ENCODE peak calls at places on chromosomes 16 and 17, in eight cellular contexts. One of them, this sample, is unnamed.

GRCh38 chr17:14325618-14326167 is 24.8 kb downstream of the HS3ST3B1 start:
- DNase-seq in lung: no peak
- DNase-seq in heart right ventricle: no peak
- DNase-seq in H1: no peak
- DNase-seq in keratinocyte: no peak
- DNase-seq in CD4-positive, CD25-positive, alpha-beta regulatory T cell: no peak
- DNase-seq in sigmoid colon: no peak
- DNase-seq in H9: no peak
- DNase-seq in this sample: no peak

GRCh38 chr17:489758-490329 is 137.2 kb upstream of the RPH3AL start:
- DNase-seq in H1: no peak
- DNase-seq in H9: peak; percentile 62
- DNase-seq in heart right ventricle: peak; percentile 49
- DNase-seq in sigmoid colon: peak; percentile 74
- DNase-seq in CD4-positive, CD25-positive, alpha-beta regulatory T cell: peak; percentile 74
- DNase-seq in keratinocyte: no peak
- DNase-seq in lung: peak; percentile 39
- DNase-seq in this sample: peak; percentile 62

GRCh38 chr16:57810197-57811024 is 8.1 kb upstream of the KIFC3 start:
- DNase-seq in heart right ventricle: peak; percentile 72
- DNase-seq in CD4-positive, CD25-positive, alpha-beta regulatory T cell: peak; percentile 36
- DNase-seq in H9: peak; percentile 86
- DNase-seq in sigmoid colon: peak; percentile 88
- DNase-seq in lung: peak; percentile 89
- DNase-seq in H1: no peak
- DNase-seq in keratinocyte: no peak
- DNase-seq in this sample: peak; percentile 66

GRCh38 chr16:64144612-64145011 is 977.3 kb downstream of the CDH11 start:
- DNase-seq in heart right ventricle: no peak
- DNase-seq in sigmoid colon: no peak
- DNase-seq in H1: no peak
- DNase-seq in lung: no peak
- DNase-seq in H9: no peak
- DNase-seq in CD4-positive, CD25-positive, alpha-beta regulatory T cell: no peak
- DNase-seq in keratinocyte: no peak
- DNase-seq in this sample: no peak

GRCh38 chr17:34624767-34625389 is 45.5 kb downstream of the TMEM132E start:
- DNase-seq in lung: no peak
- DNase-seq in H1: no peak
- DNase-seq in keratinocyte: no peak
- DNase-seq in sigmoid colon: no peak
- DNase-seq in H9: no peak
- DNase-seq in CD4-positive, CD25-positive, alpha-beta regulatory T cell: no peak
- DNase-seq in heart right ventricle: no peak
- DNase-seq in this sample: no peak

GRCh38 chr17:47275245-47275984 is 21.8 kb downstream of the ITGB3 start:
- DNase-seq in lung: peak; percentile 56
- DNase-seq in heart right ventricle: peak; percentile 91
- DNase-seq in keratinocyte: peak; percentile 55
- DNase-seq in H9: peak; percentile 82
- DNase-seq in H1: no peak
- DNase-seq in sigmoid colon: peak; percentile 98
- DNase-seq in CD4-positive, CD25-positive, alpha-beta regulatory T cell: no peak
- DNase-seq in this sample: no peak

GRCh38 chr17:42521666-42522262 is 14.3 kb upstream of the NAGLU start:
- DNase-seq in keratinocyte: no peak
- DNase-seq in lung: no peak
- DNase-seq in sigmoid colon: peak; percentile 81
- DNase-seq in H1: no peak
- DNase-seq in CD4-positive, CD25-positive, alpha-beta regulatory T cell: no peak
- DNase-seq in H9: peak; percentile 21
- DNase-seq in heart right ventricle: no peak
- DNase-seq in this sample: no peak

GRCh38 chr17:81923302-81924260 is 4.0 kb downstream of the MAFG start:
- DNase-seq in keratinocyte: no peak
- DNase-seq in H9: peak; percentile 84
- DNase-seq in sigmoid colon: peak; percentile 86
- DNase-seq in lung: peak; percentile 70
- DNase-seq in heart right ventricle: peak; percentile 70
- DNase-seq in CD4-positive, CD25-positive, alpha-beta regulatory T cell: no peak
- DNase-seq in H1: no peak
- DNase-seq in this sample: no peak

GRCh38 chr16:88834670-88835069 is 22.1 kb downstream of the GALNS start:
- DNase-seq in H1: no peak
- DNase-seq in keratinocyte: no peak
- DNase-seq in CD4-positive, CD25-positive, alpha-beta regulatory T cell: no peak
- DNase-seq in sigmoid colon: no peak
- DNase-seq in heart right ventricle: no peak
- DNase-seq in H9: no peak
- DNase-seq in lung: no peak
- DNase-seq in this sample: no peak

GRCh38 chr17:65332375-65332774 is 195.2 kb downstream of the RGS9 start:
- DNase-seq in sigmoid colon: no peak
- DNase-seq in lung: no peak
- DNase-seq in keratinocyte: no peak
- DNase-seq in H9: no peak
- DNase-seq in H1: no peak
- DNase-seq in heart right ventricle: no peak
- DNase-seq in CD4-positive, CD25-positive, alpha-beta regulatory T cell: no peak
- DNase-seq in this sample: no peak

GRCh38 chr16:21001262-21001661 is 100.7 kb downstream of the LYRM1 start:
- DNase-seq in CD4-positive, CD25-positive, alpha-beta regulatory T cell: no peak
- DNase-seq in sigmoid colon: no peak
- DNase-seq in heart right ventricle: no peak
- DNase-seq in H1: no peak
- DNase-seq in H9: peak; percentile 52
- DNase-seq in keratinocyte: peak; percentile 1
- DNase-seq in lung: no peak
- DNase-seq in this sample: no peak

GRCh38 chr16:87056083-87056482 is 261.1 kb downstream of the C16orf95 start:
- DNase-seq in heart right ventricle: no peak
- DNase-seq in keratinocyte: no peak
- DNase-seq in CD4-positive, CD25-positive, alpha-beta regulatory T cell: no peak
- DNase-seq in sigmoid colon: peak; percentile 41
- DNase-seq in lung: no peak
- DNase-seq in H9: peak; percentile 28
- DNase-seq in H1: no peak
- DNase-seq in this sample: no peak

GRCh38 chr17:67021718-67022450 is 22.5 kb upstream of the CACNG1 start:
- DNase-seq in keratinocyte: no peak
- DNase-seq in sigmoid colon: no peak
- DNase-seq in CD4-positive, CD25-positive, alpha-beta regulatory T cell: no peak
- DNase-seq in lung: no peak
- DNase-seq in H9: no peak
- DNase-seq in H1: no peak
- DNase-seq in heart right ventricle: no peak
- DNase-seq in this sample: no peak

GRCh38 chr17:44672479-44673093 is 16.3 kb downstream of the MEIOC start:
- DNase-seq in H9: no peak
- DNase-seq in CD4-positive, CD25-positive, alpha-beta regulatory T cell: no peak
- DNase-seq in sigmoid colon: no peak
- DNase-seq in heart right ventricle: no peak
- DNase-seq in lung: no peak
- DNase-seq in keratinocyte: no peak
- DNase-seq in H1: no peak
- DNase-seq in this sample: no peak

GRCh38 chr17:31593806-31594205 is 202.3 kb downstream of the RAB11FIP4 start:
- DNase-seq in keratinocyte: peak; percentile 52
- DNase-seq in lung: no peak
- DNase-seq in heart right ventricle: no peak
- DNase-seq in sigmoid colon: no peak
- DNase-seq in H1: no peak
- DNase-seq in H9: no peak
- DNase-seq in CD4-positive, CD25-positive, alpha-beta regulatory T cell: no peak
- DNase-seq in this sample: no peak

GRCh38 chr16:72285728-72286127 is 113.8 kb upstream of the PMFBP1 start:
- DNase-seq in CD4-positive, CD25-positive, alpha-beta regulatory T cell: no peak
- DNase-seq in keratinocyte: no peak
- DNase-seq in sigmoid colon: no peak
- DNase-seq in H1: no peak
- DNase-seq in lung: no peak
- DNase-seq in H9: no peak
- DNase-seq in heart right ventricle: no peak
- DNase-seq in this sample: no peak

GRCh38 chr17:2335726-2336214 is 487 bp downstream of the TSR1 start:
- DNase-seq in CD4-positive, CD25-positive, alpha-beta regulatory T cell: no peak
- DNase-seq in H9: no peak
- DNase-seq in H1: no peak
- DNase-seq in lung: no peak
- DNase-seq in sigmoid colon: peak; percentile 56
- DNase-seq in keratinocyte: no peak
- DNase-seq in heart right ventricle: no peak
- DNase-seq in this sample: no peak

GRCh38 chr17:46862949-46863348 is 11.6 kb downstream of the WNT9B start:
- DNase-seq in keratinocyte: no peak
- DNase-seq in sigmoid colon: no peak
- DNase-seq in H1: no peak
- DNase-seq in H9: peak; percentile 93
- DNase-seq in lung: no peak
- DNase-seq in heart right ventricle: no peak
- DNase-seq in CD4-positive, CD25-positive, alpha-beta regulatory T cell: no peak
- DNase-seq in this sample: no peak

GRCh38 chr16:56824335-56824734 is 40.7 kb upstream of the SLC12A3 start:
- DNase-seq in heart right ventricle: no peak
- DNase-seq in lung: peak; percentile 38
- DNase-seq in H1: no peak
- DNase-seq in keratinocyte: no peak
- DNase-seq in CD4-positive, CD25-positive, alpha-beta regulatory T cell: no peak
- DNase-seq in sigmoid colon: no peak
- DNase-seq in H9: no peak
- DNase-seq in this sample: no peak

GRCh38 chr17:79842656-79843474 is 3.6 kb upstream of the CBX4 start:
- DNase-seq in CD4-positive, CD25-positive, alpha-beta regulatory T cell: peak; percentile 31
- DNase-seq in sigmoid colon: no peak
- DNase-seq in lung: no peak
- DNase-seq in H9: no peak
- DNase-seq in keratinocyte: no peak
- DNase-seq in heart right ventricle: no peak
- DNase-seq in H1: no peak
- DNase-seq in this sample: no peak

GRCh38 chr16:14186954-14187306 is 115.8 kb downstream of the MRTFB start:
- DNase-seq in heart right ventricle: no peak
- DNase-seq in H1: no peak
- DNase-seq in keratinocyte: no peak
- DNase-seq in CD4-positive, CD25-positive, alpha-beta regulatory T cell: no peak
- DNase-seq in H9: no peak
- DNase-seq in lung: no peak
- DNase-seq in sigmoid colon: no peak
- DNase-seq in this sample: no peak

GRCh38 chr17:7045492-7046126 is 1.7 kb upstream of the SLC16A11 start:
- DNase-seq in heart right ventricle: no peak
- DNase-seq in CD4-positive, CD25-positive, alpha-beta regulatory T cell: peak; percentile 78
- DNase-seq in keratinocyte: no peak
- DNase-seq in H1: no peak
- DNase-seq in H9: no peak
- DNase-seq in lung: no peak
- DNase-seq in sigmoid colon: no peak
- DNase-seq in this sample: no peak

GRCh38 chr17:75075597-75076253 is 12.0 kb upstream of the SLC16A5 start:
- DNase-seq in H1: no peak
- DNase-seq in keratinocyte: no peak
- DNase-seq in H9: no peak
- DNase-seq in heart right ventricle: no peak
- DNase-seq in lung: no peak
- DNase-seq in CD4-positive, CD25-positive, alpha-beta regulatory T cell: no peak
- DNase-seq in sigmoid colon: no peak
- DNase-seq in this sample: no peak
- H3K27ac ChIP-seq in H1: no peak overlapping the region
- H3K27ac ChIP-seq in keratinocyte: no peak overlapping the region
- H3K27ac ChIP-seq in H9: no peak overlapping the region
- H3K27ac ChIP-seq in heart right ventricle: peak overlapping the region; percentile 2
- H3K27ac ChIP-seq in lung: no peak overlapping the region
- H3K27ac ChIP-seq in CD4-positive, CD25-positive, alpha-beta regulatory T cell: no peak overlapping the region
- H3K27ac ChIP-seq in sigmoid colon: peak overlapping the region; percentile 84
- H3K27ac ChIP-seq in this sample: no peak overlapping the region

DNA sequence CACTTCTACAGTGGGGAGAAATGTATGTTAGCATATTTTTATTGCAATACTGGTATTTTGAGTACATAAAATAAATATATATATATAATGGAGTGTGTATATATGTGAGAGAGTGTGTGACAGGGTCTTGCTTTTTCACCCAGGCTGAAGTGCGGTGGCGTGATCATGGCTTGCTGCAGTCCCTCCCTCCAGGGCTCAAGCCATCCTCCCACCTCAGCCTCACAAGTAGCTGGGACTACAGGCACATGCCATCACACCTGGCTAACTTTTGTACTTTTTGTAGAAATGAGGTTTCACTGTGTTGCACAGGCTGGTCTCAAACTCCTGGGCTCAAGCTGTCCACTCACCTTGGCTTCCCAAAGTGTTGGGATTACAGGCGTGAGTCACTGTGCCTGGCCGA is 4.1 kb downstream of the CYLD start:
- DNase-seq in sigmoid colon: no peak
- DNase-seq in H1: no peak
- DNase-seq in keratinocyte: no peak
- DNase-seq in lung: no peak
- DNase-seq in CD4-positive, CD25-positive, alpha-beta regulatory T cell: no peak
- DNase-seq in heart right ventricle: no peak
- DNase-seq in H9: no peak
- DNase-seq in this sample: no peak
- H3K27ac ChIP-seq in sigmoid colon: no peak overlapping the region
- H3K27ac ChIP-seq in H1: no peak overlapping the region
- H3K27ac ChIP-seq in keratinocyte: peak overlapping the region; percentile 93
- H3K27ac ChIP-seq in lung: no peak overlapping the region
- H3K27ac ChIP-seq in CD4-positive, CD25-positive, alpha-beta regulatory T cell: peak overlapping the region; percentile 99
- H3K27ac ChIP-seq in heart right ventricle: no peak overlapping the region
- H3K27ac ChIP-seq in H9: no peak overlapping the region
- H3K27ac ChIP-seq in this sample: peak overlapping the region; percentile 99

DNA sequence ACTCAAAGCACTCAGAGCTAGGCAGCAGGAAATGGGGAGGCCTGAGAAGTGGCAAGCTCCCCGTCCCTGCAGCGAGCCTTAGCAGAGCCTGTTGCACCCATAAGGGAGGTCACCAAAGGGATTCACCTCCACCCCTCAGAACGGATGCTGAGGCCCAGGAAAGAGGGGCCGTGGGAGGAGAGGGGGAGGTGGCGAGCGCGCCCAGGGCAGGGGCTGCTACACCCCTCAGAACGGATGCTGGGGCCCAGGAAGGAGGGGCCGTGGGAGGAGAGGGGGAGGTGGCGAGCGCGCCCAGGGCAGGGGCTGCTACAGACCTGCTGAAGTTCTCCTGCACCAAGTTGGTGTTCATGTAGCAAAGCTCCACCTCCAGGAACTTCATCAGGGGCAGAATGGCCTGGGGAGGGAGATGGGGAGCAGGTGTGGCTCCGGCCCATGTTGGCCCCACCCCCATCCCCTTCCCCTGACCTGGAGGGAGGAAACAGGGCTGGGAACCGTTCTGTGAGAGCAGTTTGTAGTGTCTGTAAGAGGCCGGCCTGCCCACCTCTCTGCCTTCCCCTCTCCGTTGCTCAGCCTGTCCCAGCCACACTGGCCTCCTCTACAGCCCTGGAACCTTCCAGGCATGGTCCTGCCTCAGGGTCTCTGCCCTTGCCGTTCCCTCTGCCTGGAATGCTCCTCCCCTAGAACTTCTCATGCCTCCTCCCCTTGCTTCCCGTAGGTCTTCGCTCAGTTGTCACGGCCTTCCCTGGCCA is 11.4 kb downstream of the UNC13D start:
- DNase-seq in H9: peak; percentile 95
- DNase-seq in sigmoid colon: no peak
- DNase-seq in CD4-positive, CD25-positive, alpha-beta regulatory T cell: peak; percentile 40
- DNase-seq in heart right ventricle: no peak
- DNase-seq in H1: no peak
- DNase-seq in lung: no peak
- DNase-seq in keratinocyte: no peak
- DNase-seq in this sample: peak; percentile 37
- H3K27ac ChIP-seq in H9: no peak overlapping the region
- H3K27ac ChIP-seq in sigmoid colon: peak overlapping the region; percentile 70
- H3K27ac ChIP-seq in CD4-positive, CD25-positive, alpha-beta regulatory T cell: peak overlapping the region; percentile 89
- H3K27ac ChIP-seq in heart right ventricle: peak overlapping the region; percentile 31
- H3K27ac ChIP-seq in H1: no peak overlapping the region
- H3K27ac ChIP-seq in lung: no peak overlapping the region
- H3K27ac ChIP-seq in keratinocyte: no peak overlapping the region
- H3K27ac ChIP-seq in this sample: peak overlapping the region; percentile 75

GRCh38 chr16:85396879-85397871 is 215.9 kb upstream of the GSE1 start:
- DNase-seq in heart right ventricle: peak; percentile 14
- DNase-seq in keratinocyte: no peak
- DNase-seq in H9: peak; percentile 52
- DNase-seq in CD4-positive, CD25-positive, alpha-beta regulatory T cell: no peak
- DNase-seq in H1: no peak
- DNase-seq in sigmoid colon: peak; percentile 65
- DNase-seq in lung: no peak
- DNase-seq in this sample: no peak
- H3K27ac ChIP-seq in heart right ventricle: no peak overlapping the region
- H3K27ac ChIP-seq in keratinocyte: peak overlapping the region; percentile 82
- H3K27ac ChIP-seq in H9: no peak overlapping the region
- H3K27ac ChIP-seq in CD4-positive, CD25-positive, alpha-beta regulatory T cell: no peak overlapping the region
- H3K27ac ChIP-seq in H1: no peak overlapping the region
- H3K27ac ChIP-seq in sigmoid colon: peak overlapping the region; percentile 88
- H3K27ac ChIP-seq in lung: no peak overlapping the region
- H3K27ac ChIP-seq in this sample: no peak overlapping the region

This sample was measured in CD4-positive, alpha-beta T cell.